ENCODE peak calls at places on chromosomes 1 and 21, in six cellular contexts. One of them, this sample, is unnamed.

GRCh38 chr1:151859814-151860405 is 6.4 kb upstream of the THEM5 start:
- DNase-seq in GDM1: no peak
- DNase-seq in activated naive CD8-positive, alpha-beta T cell treated with anti-CD3 and anti-CD28 coated beads, Interleukin-2, amount 50 U/mL, for 24 hours: no peak
- DNase-seq in kidney glomerular epithelial cell: no peak
- DNase-seq in activated naive CD4-positive, alpha-beta T cell: no peak
- DNase-seq in cerebellum: no peak
- DNase-seq in this sample: no peak

GRCh38 chr21:45093064-45093532 is 18.7 kb downstream of the ADARB1 start:
- DNase-seq in GDM1: no peak
- DNase-seq in activated naive CD8-positive, alpha-beta T cell treated with anti-CD3 and anti-CD28 coated beads, Interleukin-2, amount 50 U/mL, for 24 hours: no peak
- DNase-seq in kidney glomerular epithelial cell: no peak
- DNase-seq in activated naive CD4-positive, alpha-beta T cell: no peak
- DNase-seq in cerebellum: no peak
- DNase-seq in this sample: no peak

GRCh38 chr1:84096121-84096635 is 47.9 kb upstream of the PRKACB start:
- DNase-seq in GDM1: no peak
- DNase-seq in activated naive CD8-positive, alpha-beta T cell treated with anti-CD3 and anti-CD28 coated beads, Interleukin-2, amount 50 U/mL, for 24 hours: no peak
- DNase-seq in kidney glomerular epithelial cell: no peak
- DNase-seq in activated naive CD4-positive, alpha-beta T cell: no peak
- DNase-seq in cerebellum: no peak
- DNase-seq in this sample: no peak

GRCh38 chr1:15843826-15844572 is 3.5 kb upstream of the SPEN start:
- DNase-seq in GDM1: no peak
- DNase-seq in activated naive CD8-positive, alpha-beta T cell treated with anti-CD3 and anti-CD28 coated beads, Interleukin-2, amount 50 U/mL, for 24 hours: no peak
- DNase-seq in kidney glomerular epithelial cell: peak; percentile 20
- DNase-seq in activated naive CD4-positive, alpha-beta T cell: no peak
- DNase-seq in cerebellum: peak; percentile 69
- DNase-seq in this sample: no peak

GRCh38 chr1:54014009-54014629 is 3.9 kb downstream of the LDLRAD1 start:
- DNase-seq in GDM1: no peak
- DNase-seq in activated naive CD8-positive, alpha-beta T cell treated with anti-CD3 and anti-CD28 coated beads, Interleukin-2, amount 50 U/mL, for 24 hours: no peak
- DNase-seq in kidney glomerular epithelial cell: no peak
- DNase-seq in activated naive CD4-positive, alpha-beta T cell: no peak
- DNase-seq in cerebellum: no peak
- DNase-seq in this sample: no peak

GRCh38 chr1:53557830-53558784 is 98.9 kb downstream of the DMRTB1 start:
- DNase-seq in GDM1: no peak
- DNase-seq in activated naive CD8-positive, alpha-beta T cell treated with anti-CD3 and anti-CD28 coated beads, Interleukin-2, amount 50 U/mL, for 24 hours: peak; percentile 1
- DNase-seq in kidney glomerular epithelial cell: no peak
- DNase-seq in activated naive CD4-positive, alpha-beta T cell: no peak
- DNase-seq in cerebellum: no peak
- DNase-seq in this sample: no peak

GRCh38 chr1:39001516-39002389 is 10.7 kb downstream of the AKIRIN1 start:
- DNase-seq in GDM1: no peak
- DNase-seq in activated naive CD8-positive, alpha-beta T cell treated with anti-CD3 and anti-CD28 coated beads, Interleukin-2, amount 50 U/mL, for 24 hours: no peak
- DNase-seq in kidney glomerular epithelial cell: no peak
- DNase-seq in activated naive CD4-positive, alpha-beta T cell: no peak
- DNase-seq in cerebellum: no peak
- DNase-seq in this sample: no peak

GRCh38 chr1:44941424-44942324 is 44.7 kb downstream of the EIF2B3 start:
- DNase-seq in GDM1: no peak
- DNase-seq in activated naive CD8-positive, alpha-beta T cell treated with anti-CD3 and anti-CD28 coated beads, Interleukin-2, amount 50 U/mL, for 24 hours: peak; percentile 7
- DNase-seq in kidney glomerular epithelial cell: no peak
- DNase-seq in activated naive CD4-positive, alpha-beta T cell: no peak
- DNase-seq in cerebellum: no peak
- DNase-seq in this sample: no peak

GRCh38 chr1:94753171-94753972 is 66.8 kb upstream of the SLC44A3 start:
- DNase-seq in GDM1: no peak
- DNase-seq in activated naive CD8-positive, alpha-beta T cell treated with anti-CD3 and anti-CD28 coated beads, Interleukin-2, amount 50 U/mL, for 24 hours: no peak
- DNase-seq in kidney glomerular epithelial cell: no peak
- DNase-seq in activated naive CD4-positive, alpha-beta T cell: no peak
- DNase-seq in cerebellum: no peak
- DNase-seq in this sample: no peak

GRCh38 chr1:229360417-229360816 is 17.6 kb upstream of the CCSAP start:
- DNase-seq in GDM1: no peak
- DNase-seq in activated naive CD8-positive, alpha-beta T cell treated with anti-CD3 and anti-CD28 coated beads, Interleukin-2, amount 50 U/mL, for 24 hours: no peak
- DNase-seq in kidney glomerular epithelial cell: no peak
- DNase-seq in activated naive CD4-positive, alpha-beta T cell: no peak
- DNase-seq in cerebellum: no peak
- DNase-seq in this sample: no peak

GRCh38 chr1:37670133-37670532 is 22.2 kb upstream of the CDCA8 start:
- DNase-seq in GDM1: no peak
- DNase-seq in activated naive CD8-positive, alpha-beta T cell treated with anti-CD3 and anti-CD28 coated beads, Interleukin-2, amount 50 U/mL, for 24 hours: no peak
- DNase-seq in kidney glomerular epithelial cell: no peak
- DNase-seq in activated naive CD4-positive, alpha-beta T cell: no peak
- DNase-seq in cerebellum: no peak
- DNase-seq in this sample: no peak

GRCh38 chr21:19547951-19548635 is 1144.5 kb upstream of the TMPRSS15 start:
- DNase-seq in GDM1: no peak
- DNase-seq in activated naive CD8-positive, alpha-beta T cell treated with anti-CD3 and anti-CD28 coated beads, Interleukin-2, amount 50 U/mL, for 24 hours: no peak
- DNase-seq in kidney glomerular epithelial cell: no peak
- DNase-seq in activated naive CD4-positive, alpha-beta T cell: no peak
- DNase-seq in cerebellum: no peak
- DNase-seq in this sample: no peak

GRCh38 chr1:195604287-195604686 is 1004.0 kb downstream of the KCNT2 start:
- DNase-seq in GDM1: no peak
- DNase-seq in activated naive CD8-positive, alpha-beta T cell treated with anti-CD3 and anti-CD28 coated beads, Interleukin-2, amount 50 U/mL, for 24 hours: no peak
- DNase-seq in kidney glomerular epithelial cell: peak; percentile 41
- DNase-seq in activated naive CD4-positive, alpha-beta T cell: no peak
- DNase-seq in cerebellum: no peak
- DNase-seq in this sample: no peak

GRCh38 chr1:1796466-1796865 is 18.2 kb upstream of the NADK start:
- DNase-seq in GDM1: no peak
- DNase-seq in activated naive CD8-positive, alpha-beta T cell treated with anti-CD3 and anti-CD28 coated beads, Interleukin-2, amount 50 U/mL, for 24 hours: no peak
- DNase-seq in kidney glomerular epithelial cell: no peak
- DNase-seq in activated naive CD4-positive, alpha-beta T cell: no peak
- DNase-seq in cerebellum: no peak
- DNase-seq in this sample: no peak

GRCh38 chr1:204319462-204319861 is 40.3 kb downstream of the PLEKHA6 start:
- DNase-seq in GDM1: no peak
- DNase-seq in activated naive CD8-positive, alpha-beta T cell treated with anti-CD3 and anti-CD28 coated beads, Interleukin-2, amount 50 U/mL, for 24 hours: no peak
- DNase-seq in kidney glomerular epithelial cell: peak; percentile 86
- DNase-seq in activated naive CD4-positive, alpha-beta T cell: no peak
- DNase-seq in cerebellum: no peak
- DNase-seq in this sample: no peak

GRCh38 chr1:213984387-213985180 is 3.2 kb upstream of the PROX1 start:
- DNase-seq in GDM1: no peak
- DNase-seq in activated naive CD8-positive, alpha-beta T cell treated with anti-CD3 and anti-CD28 coated beads, Interleukin-2, amount 50 U/mL, for 24 hours: no peak
- DNase-seq in kidney glomerular epithelial cell: no peak
- DNase-seq in activated naive CD4-positive, alpha-beta T cell: no peak
- DNase-seq in cerebellum: no peak
- DNase-seq in this sample: no peak

GRCh38 chr1:240237305-240237721 is 145.6 kb downstream of the FMN2 start:
- DNase-seq in GDM1: no peak
- DNase-seq in activated naive CD8-positive, alpha-beta T cell treated with anti-CD3 and anti-CD28 coated beads, Interleukin-2, amount 50 U/mL, for 24 hours: no peak
- DNase-seq in kidney glomerular epithelial cell: no peak
- DNase-seq in activated naive CD4-positive, alpha-beta T cell: no peak
- DNase-seq in cerebellum: no peak
- DNase-seq in this sample: no peak

GRCh38 chr1:202230061-202230938 is 36.7 kb downstream of the LGR6 start:
- DNase-seq in GDM1: no peak
- DNase-seq in activated naive CD8-positive, alpha-beta T cell treated with anti-CD3 and anti-CD28 coated beads, Interleukin-2, amount 50 U/mL, for 24 hours: no peak
- DNase-seq in kidney glomerular epithelial cell: no peak
- DNase-seq in activated naive CD4-positive, alpha-beta T cell: no peak
- DNase-seq in cerebellum: no peak
- DNase-seq in this sample: no peak

GRCh38 chr1:20187103-20187812 is 940 bp upstream of the PLA2G2C start:
- DNase-seq in GDM1: no peak
- DNase-seq in activated naive CD8-positive, alpha-beta T cell treated with anti-CD3 and anti-CD28 coated beads, Interleukin-2, amount 50 U/mL, for 24 hours: peak; percentile 48
- DNase-seq in kidney glomerular epithelial cell: no peak
- DNase-seq in activated naive CD4-positive, alpha-beta T cell: no peak
- DNase-seq in cerebellum: peak; percentile 38
- DNase-seq in this sample: no peak

GRCh38 chr1:246428542-246429308 is 78.4 kb downstream of the SMYD3 start:
- DNase-seq in GDM1: no peak
- DNase-seq in activated naive CD8-positive, alpha-beta T cell treated with anti-CD3 and anti-CD28 coated beads, Interleukin-2, amount 50 U/mL, for 24 hours: peak; percentile 5
- DNase-seq in kidney glomerular epithelial cell: peak; percentile 81
- DNase-seq in activated naive CD4-positive, alpha-beta T cell: no peak
- DNase-seq in cerebellum: no peak
- DNase-seq in this sample: no peak

GRCh38 chr1:65444128-65444527 is 23.7 kb downstream of the LEPR start:
- DNase-seq in GDM1: no peak
- DNase-seq in activated naive CD8-positive, alpha-beta T cell treated with anti-CD3 and anti-CD28 coated beads, Interleukin-2, amount 50 U/mL, for 24 hours: no peak
- DNase-seq in kidney glomerular epithelial cell: no peak
- DNase-seq in activated naive CD4-positive, alpha-beta T cell: no peak
- DNase-seq in cerebellum: no peak
- DNase-seq in this sample: no peak

GRCh38 chr1:14522331-14523241 is 75.9 kb upstream of the KAZN start:
- DNase-seq in GDM1: no peak
- DNase-seq in activated naive CD8-positive, alpha-beta T cell treated with anti-CD3 and anti-CD28 coated beads, Interleukin-2, amount 50 U/mL, for 24 hours: no peak
- DNase-seq in kidney glomerular epithelial cell: peak; percentile 41
- DNase-seq in activated naive CD4-positive, alpha-beta T cell: no peak
- DNase-seq in cerebellum: no peak
- DNase-seq in this sample: no peak

GRCh38 chr21:34513109-34513675 is 1.2 kb upstream of the KCNE1 start:
- DNase-seq in GDM1: no peak
- DNase-seq in activated naive CD8-positive, alpha-beta T cell treated with anti-CD3 and anti-CD28 coated beads, Interleukin-2, amount 50 U/mL, for 24 hours: no peak
- DNase-seq in kidney glomerular epithelial cell: no peak
- DNase-seq in activated naive CD4-positive, alpha-beta T cell: no peak
- DNase-seq in cerebellum: no peak
- DNase-seq in this sample: peak; percentile 43

GRCh38 chr1:204616683-204617082 is 68.9 kb downstream of the LRRN2 start:
- DNase-seq in GDM1: no peak
- DNase-seq in activated naive CD8-positive, alpha-beta T cell treated with anti-CD3 and anti-CD28 coated beads, Interleukin-2, amount 50 U/mL, for 24 hours: no peak
- DNase-seq in kidney glomerular epithelial cell: no peak
- DNase-seq in activated naive CD4-positive, alpha-beta T cell: no peak
- DNase-seq in cerebellum: no peak
- DNase-seq in this sample: no peak

GRCh38 chr1:247218252-247218651 is 37.6 kb upstream of the VN1R5 start:
- DNase-seq in GDM1: no peak
- DNase-seq in activated naive CD8-positive, alpha-beta T cell treated with anti-CD3 and anti-CD28 coated beads, Interleukin-2, amount 50 U/mL, for 24 hours: no peak
- DNase-seq in kidney glomerular epithelial cell: no peak
- DNase-seq in activated naive CD4-positive, alpha-beta T cell: no peak
- DNase-seq in cerebellum: no peak
- DNase-seq in this sample: no peak

GRCh38 chr1:55214214-55214902 is 806 bp downstream of the USP24 start:
- DNase-seq in GDM1: no peak
- DNase-seq in activated naive CD8-positive, alpha-beta T cell treated with anti-CD3 and anti-CD28 coated beads, Interleukin-2, amount 50 U/mL, for 24 hours: peak; percentile 59
- DNase-seq in kidney glomerular epithelial cell: peak; percentile 14
- DNase-seq in activated naive CD4-positive, alpha-beta T cell: no peak
- DNase-seq in cerebellum: no peak
- DNase-seq in this sample: peak; percentile 10

GRCh38 chr1:146012703-146013565 is 8.6 kb downstream of the HJV start:
- DNase-seq in GDM1: peak; percentile 21
- DNase-seq in activated naive CD8-positive, alpha-beta T cell treated with anti-CD3 and anti-CD28 coated beads, Interleukin-2, amount 50 U/mL, for 24 hours: peak; percentile 59
- DNase-seq in kidney glomerular epithelial cell: peak; percentile 65
- DNase-seq in activated naive CD4-positive, alpha-beta T cell: peak; percentile 7
- DNase-seq in cerebellum: peak; percentile 59
- DNase-seq in this sample: peak; percentile 41

GRCh38 chr1:152072311-152072710 is 16.6 kb downstream of the TCHHL1 start:
- DNase-seq in GDM1: no peak
- DNase-seq in activated naive CD8-positive, alpha-beta T cell treated with anti-CD3 and anti-CD28 coated beads, Interleukin-2, amount 50 U/mL, for 24 hours: no peak
- DNase-seq in kidney glomerular epithelial cell: no peak
- DNase-seq in activated naive CD4-positive, alpha-beta T cell: no peak
- DNase-seq in cerebellum: no peak
- DNase-seq in this sample: no peak

GRCh38 chr1:21270086-21270689 is 20.1 kb downstream of the ECE1 start:
- DNase-seq in GDM1: peak; percentile 36
- DNase-seq in activated naive CD8-positive, alpha-beta T cell treated with anti-CD3 and anti-CD28 coated beads, Interleukin-2, amount 50 U/mL, for 24 hours: peak; percentile 89
- DNase-seq in kidney glomerular epithelial cell: no peak
- DNase-seq in activated naive CD4-positive, alpha-beta T cell: peak; percentile 78
- DNase-seq in cerebellum: no peak
- DNase-seq in this sample: peak; percentile 5

GRCh38 chr1:82179162-82179561 is 378.4 kb downstream of the ADGRL2 start:
- DNase-seq in GDM1: no peak
- DNase-seq in activated naive CD8-positive, alpha-beta T cell treated with anti-CD3 and anti-CD28 coated beads, Interleukin-2, amount 50 U/mL, for 24 hours: no peak
- DNase-seq in kidney glomerular epithelial cell: no peak
- DNase-seq in activated naive CD4-positive, alpha-beta T cell: no peak
- DNase-seq in cerebellum: no peak
- DNase-seq in this sample: no peak

GRCh38 chr1:223683586-223684487 is 18.3 kb upstream of the CAPN8 start:
- DNase-seq in GDM1: no peak
- DNase-seq in activated naive CD8-positive, alpha-beta T cell treated with anti-CD3 and anti-CD28 coated beads, Interleukin-2, amount 50 U/mL, for 24 hours: peak; percentile 67
- DNase-seq in kidney glomerular epithelial cell: peak; percentile 71
- DNase-seq in activated naive CD4-positive, alpha-beta T cell: peak; percentile 34
- DNase-seq in cerebellum: peak; percentile 69
- DNase-seq in this sample: no peak

GRCh38 chr1:182460550-182460951 is 10.6 kb downstream of the RGSL1 start:
- DNase-seq in GDM1: no peak
- DNase-seq in activated naive CD8-positive, alpha-beta T cell treated with anti-CD3 and anti-CD28 coated beads, Interleukin-2, amount 50 U/mL, for 24 hours: no peak
- DNase-seq in kidney glomerular epithelial cell: no peak
- DNase-seq in activated naive CD4-positive, alpha-beta T cell: no peak
- DNase-seq in cerebellum: no peak
- DNase-seq in this sample: peak; percentile 90

GRCh38 chr1:8858888-8859706 is 19.4 kb downstream of the ENO1 start:
- DNase-seq in GDM1: peak; percentile 36
- DNase-seq in activated naive CD8-positive, alpha-beta T cell treated with anti-CD3 and anti-CD28 coated beads, Interleukin-2, amount 50 U/mL, for 24 hours: peak; percentile 54
- DNase-seq in kidney glomerular epithelial cell: peak; percentile 70
- DNase-seq in activated naive CD4-positive, alpha-beta T cell: peak; percentile 24
- DNase-seq in cerebellum: peak; percentile 58
- DNase-seq in this sample: peak; percentile 36

GRCh38 chr1:16434501-16434900 is 2.7 kb downstream of the SPATA21 start:
- DNase-seq in GDM1: no peak
- DNase-seq in activated naive CD8-positive, alpha-beta T cell treated with anti-CD3 and anti-CD28 coated beads, Interleukin-2, amount 50 U/mL, for 24 hours: no peak
- DNase-seq in kidney glomerular epithelial cell: no peak
- DNase-seq in activated naive CD4-positive, alpha-beta T cell: no peak
- DNase-seq in cerebellum: no peak
- DNase-seq in this sample: no peak

GRCh38 chr1:45930258-45931150 is 127.1 kb downstream of the MAST2 start:
- DNase-seq in GDM1: no peak
- DNase-seq in activated naive CD8-positive, alpha-beta T cell treated with anti-CD3 and anti-CD28 coated beads, Interleukin-2, amount 50 U/mL, for 24 hours: no peak
- DNase-seq in kidney glomerular epithelial cell: no peak
- DNase-seq in activated naive CD4-positive, alpha-beta T cell: no peak
- DNase-seq in cerebellum: no peak
- DNase-seq in this sample: no peak

GRCh38 chr1:37862330-37862729 is 2.9 kb upstream of the MTF1 start:
- DNase-seq in GDM1: no peak
- DNase-seq in activated naive CD8-positive, alpha-beta T cell treated with anti-CD3 and anti-CD28 coated beads, Interleukin-2, amount 50 U/mL, for 24 hours: no peak
- DNase-seq in kidney glomerular epithelial cell: no peak
- DNase-seq in activated naive CD4-positive, alpha-beta T cell: no peak
- DNase-seq in cerebellum: no peak
- DNase-seq in this sample: no peak

GRCh38 chr1:181541947-181542346 is 58.6 kb downstream of the CACNA1E start:
- DNase-seq in GDM1: no peak
- DNase-seq in activated naive CD8-positive, alpha-beta T cell treated with anti-CD3 and anti-CD28 coated beads, Interleukin-2, amount 50 U/mL, for 24 hours: no peak
- DNase-seq in kidney glomerular epithelial cell: no peak
- DNase-seq in activated naive CD4-positive, alpha-beta T cell: no peak
- DNase-seq in cerebellum: no peak
- DNase-seq in this sample: no peak

GRCh38 chr1:214549604-214550338 is 1.6 kb downstream of the PTPN14 start:
- DNase-seq in GDM1: no peak
- DNase-seq in activated naive CD8-positive, alpha-beta T cell treated with anti-CD3 and anti-CD28 coated beads, Interleukin-2, amount 50 U/mL, for 24 hours: no peak
- DNase-seq in kidney glomerular epithelial cell: peak; percentile 40
- DNase-seq in activated naive CD4-positive, alpha-beta T cell: no peak
- DNase-seq in cerebellum: no peak
- DNase-seq in this sample: no peak

GRCh38 chr1:25425098-25426085 is 4.8 kb upstream of the RHCE start:
- DNase-seq in GDM1: no peak
- DNase-seq in activated naive CD8-positive, alpha-beta T cell treated with anti-CD3 and anti-CD28 coated beads, Interleukin-2, amount 50 U/mL, for 24 hours: no peak
- DNase-seq in kidney glomerular epithelial cell: no peak
- DNase-seq in activated naive CD4-positive, alpha-beta T cell: no peak
- DNase-seq in cerebellum: no peak
- DNase-seq in this sample: no peak